ENCODE peak calls at places on chromosome 7, in nine cellular contexts. One of them, this sample, is unnamed.

GRCh38 chr7:54541941-54542618 is at the start of gene VSTM2A:
- DNase-seq in NCI-H345: peak
- DNase-seq in germinal center: no peak
- DNase-seq in activated naive CD4-positive, alpha-beta T cell: no peak
- DNase-seq in pons: no peak
- DNase-seq in NCI-H82: peak
- DNase-seq in ovary: peak
- DNase-seq in cardiac fibroblast: no peak
- DNase-seq in activated naive CD8-positive, alpha-beta T cell treated with anti-CD3 and anti-CD28 coated beads, Interleukin-2, amount 50 U/mL, for 24 hours: no peak
- DNase-seq in this sample: no peak

GRCh38 chr7:27576360-27576944 is 86.2 kb downstream of the HIBADH start:
- DNase-seq in NCI-H345: peak
- DNase-seq in germinal center: peak
- DNase-seq in activated naive CD4-positive, alpha-beta T cell: no peak
- DNase-seq in pons: peak
- DNase-seq in NCI-H82: peak
- DNase-seq in ovary: no peak
- DNase-seq in cardiac fibroblast: peak
- DNase-seq in activated naive CD8-positive, alpha-beta T cell treated with anti-CD3 and anti-CD28 coated beads, Interleukin-2, amount 50 U/mL, for 24 hours: no peak
- DNase-seq in this sample: no peak

GRCh38 chr7:135098391-135098790 is 49.5 kb upstream of the TMEM140 start:
- DNase-seq in NCI-H345: no peak
- DNase-seq in germinal center: no peak
- DNase-seq in activated naive CD4-positive, alpha-beta T cell: no peak
- DNase-seq in pons: no peak
- DNase-seq in NCI-H82: no peak
- DNase-seq in ovary: no peak
- DNase-seq in cardiac fibroblast: peak
- DNase-seq in activated naive CD8-positive, alpha-beta T cell treated with anti-CD3 and anti-CD28 coated beads, Interleukin-2, amount 50 U/mL, for 24 hours: no peak
- DNase-seq in this sample: no peak

GRCh38 chr7:107185716-107186115 is 16.9 kb downstream of the HBP1 start:
- DNase-seq in NCI-H345: no peak
- DNase-seq in germinal center: no peak
- DNase-seq in activated naive CD4-positive, alpha-beta T cell: no peak
- DNase-seq in pons: no peak
- DNase-seq in NCI-H82: no peak
- DNase-seq in ovary: no peak
- DNase-seq in cardiac fibroblast: no peak
- DNase-seq in activated naive CD8-positive, alpha-beta T cell treated with anti-CD3 and anti-CD28 coated beads, Interleukin-2, amount 50 U/mL, for 24 hours: no peak
- DNase-seq in this sample: no peak

GRCh38 chr7:95921543-95921942 is 149.2 kb downstream of the DYNC1I1 start:
- DNase-seq in NCI-H345: no peak
- DNase-seq in germinal center: no peak
- DNase-seq in activated naive CD4-positive, alpha-beta T cell: no peak
- DNase-seq in pons: no peak
- DNase-seq in NCI-H82: no peak
- DNase-seq in ovary: no peak
- DNase-seq in cardiac fibroblast: no peak
- DNase-seq in activated naive CD8-positive, alpha-beta T cell treated with anti-CD3 and anti-CD28 coated beads, Interleukin-2, amount 50 U/mL, for 24 hours: no peak
- DNase-seq in this sample: no peak

GRCh38 chr7:114708646-114709045 is 213.2 kb upstream of the MDFIC start:
- DNase-seq in NCI-H345: no peak
- DNase-seq in germinal center: no peak
- DNase-seq in activated naive CD4-positive, alpha-beta T cell: no peak
- DNase-seq in pons: no peak
- DNase-seq in NCI-H82: no peak
- DNase-seq in ovary: no peak
- DNase-seq in cardiac fibroblast: no peak
- DNase-seq in activated naive CD8-positive, alpha-beta T cell treated with anti-CD3 and anti-CD28 coated beads, Interleukin-2, amount 50 U/mL, for 24 hours: no peak
- DNase-seq in this sample: no peak

GRCh38 chr7:153939177-153939576 is 113.0 kb upstream of the DPP6 start:
- DNase-seq in NCI-H345: peak
- DNase-seq in germinal center: no peak
- DNase-seq in activated naive CD4-positive, alpha-beta T cell: no peak
- DNase-seq in pons: no peak
- DNase-seq in NCI-H82: no peak
- DNase-seq in ovary: no peak
- DNase-seq in cardiac fibroblast: no peak
- DNase-seq in activated naive CD8-positive, alpha-beta T cell treated with anti-CD3 and anti-CD28 coated beads, Interleukin-2, amount 50 U/mL, for 24 hours: no peak
- DNase-seq in this sample: no peak

GRCh38 chr7:90411510-90411909 is 8.2 kb downstream of the CLDN12 start:
- DNase-seq in NCI-H345: no peak
- DNase-seq in germinal center: no peak
- DNase-seq in activated naive CD4-positive, alpha-beta T cell: no peak
- DNase-seq in pons: no peak
- DNase-seq in NCI-H82: no peak
- DNase-seq in ovary: no peak
- DNase-seq in cardiac fibroblast: no peak
- DNase-seq in activated naive CD8-positive, alpha-beta T cell treated with anti-CD3 and anti-CD28 coated beads, Interleukin-2, amount 50 U/mL, for 24 hours: no peak
- DNase-seq in this sample: no peak

GRCh38 chr7:106166651-106167342 is 54.7 kb upstream of the SYPL1 start:
- DNase-seq in NCI-H345: peak
- DNase-seq in germinal center: peak
- DNase-seq in activated naive CD4-positive, alpha-beta T cell: no peak
- DNase-seq in pons: peak
- DNase-seq in NCI-H82: peak
- DNase-seq in ovary: no peak
- DNase-seq in cardiac fibroblast: peak
- DNase-seq in activated naive CD8-positive, alpha-beta T cell treated with anti-CD3 and anti-CD28 coated beads, Interleukin-2, amount 50 U/mL, for 24 hours: peak
- DNase-seq in this sample: peak

GRCh38 chr7:47778153-47778661 is 170.1 kb downstream of the PKD1L1 start:
- DNase-seq in NCI-H345: no peak
- DNase-seq in germinal center: no peak
- DNase-seq in activated naive CD4-positive, alpha-beta T cell: no peak
- DNase-seq in pons: no peak
- DNase-seq in NCI-H82: no peak
- DNase-seq in ovary: no peak
- DNase-seq in cardiac fibroblast: no peak
- DNase-seq in activated naive CD8-positive, alpha-beta T cell treated with anti-CD3 and anti-CD28 coated beads, Interleukin-2, amount 50 U/mL, for 24 hours: no peak
- DNase-seq in this sample: no peak

GRCh38 chr7:112550468-112551060 is 69.8 kb downstream of the LSMEM1 start:
- DNase-seq in NCI-H345: peak
- DNase-seq in germinal center: peak
- DNase-seq in activated naive CD4-positive, alpha-beta T cell: no peak
- DNase-seq in pons: peak
- DNase-seq in NCI-H82: peak
- DNase-seq in ovary: no peak
- DNase-seq in cardiac fibroblast: peak
- DNase-seq in activated naive CD8-positive, alpha-beta T cell treated with anti-CD3 and anti-CD28 coated beads, Interleukin-2, amount 50 U/mL, for 24 hours: no peak
- DNase-seq in this sample: peak

GRCh38 chr7:111855842-111856227 is 293.5 kb upstream of the IMMP2L start:
- DNase-seq in NCI-H345: no peak
- DNase-seq in germinal center: no peak
- DNase-seq in activated naive CD4-positive, alpha-beta T cell: no peak
- DNase-seq in pons: peak
- DNase-seq in NCI-H82: peak
- DNase-seq in ovary: no peak
- DNase-seq in cardiac fibroblast: peak
- DNase-seq in activated naive CD8-positive, alpha-beta T cell treated with anti-CD3 and anti-CD28 coated beads, Interleukin-2, amount 50 U/mL, for 24 hours: no peak
- DNase-seq in this sample: peak

GRCh38 chr7:34036069-34036920 is 131.0 kb downstream of the BMPER start:
- DNase-seq in NCI-H345: peak
- DNase-seq in germinal center: no peak
- DNase-seq in activated naive CD4-positive, alpha-beta T cell: no peak
- DNase-seq in pons: no peak
- DNase-seq in NCI-H82: no peak
- DNase-seq in ovary: peak
- DNase-seq in cardiac fibroblast: peak
- DNase-seq in activated naive CD8-positive, alpha-beta T cell treated with anti-CD3 and anti-CD28 coated beads, Interleukin-2, amount 50 U/mL, for 24 hours: no peak
- DNase-seq in this sample: no peak

GRCh38 chr7:97024209-97025129 is at the start of gene DLX5:
- DNase-seq in NCI-H345: peak
- DNase-seq in germinal center: no peak
- DNase-seq in activated naive CD4-positive, alpha-beta T cell: no peak
- DNase-seq in pons: no peak
- DNase-seq in NCI-H82: peak
- DNase-seq in ovary: peak
- DNase-seq in cardiac fibroblast: no peak
- DNase-seq in activated naive CD8-positive, alpha-beta T cell treated with anti-CD3 and anti-CD28 coated beads, Interleukin-2, amount 50 U/mL, for 24 hours: no peak
- DNase-seq in this sample: peak

GRCh38 chr7:105001652-105002184 is 12.3 kb upstream of the KMT2E start:
- DNase-seq in NCI-H345: no peak
- DNase-seq in germinal center: no peak
- DNase-seq in activated naive CD4-positive, alpha-beta T cell: no peak
- DNase-seq in pons: no peak
- DNase-seq in NCI-H82: no peak
- DNase-seq in ovary: no peak
- DNase-seq in cardiac fibroblast: no peak
- DNase-seq in activated naive CD8-positive, alpha-beta T cell treated with anti-CD3 and anti-CD28 coated beads, Interleukin-2, amount 50 U/mL, for 24 hours: no peak
- DNase-seq in this sample: no peak

GRCh38 chr7:1458676-1459511 is at the start of gene MICALL2:
- DNase-seq in NCI-H345: peak
- DNase-seq in germinal center: no peak
- DNase-seq in activated naive CD4-positive, alpha-beta T cell: no peak
- DNase-seq in pons: no peak
- DNase-seq in NCI-H82: no peak
- DNase-seq in ovary: peak
- DNase-seq in cardiac fibroblast: peak
- DNase-seq in activated naive CD8-positive, alpha-beta T cell treated with anti-CD3 and anti-CD28 coated beads, Interleukin-2, amount 50 U/mL, for 24 hours: peak
- DNase-seq in this sample: peak

GRCh38 chr7:44200699-44201461 is at the start of gene YKT6:
- DNase-seq in NCI-H345: peak
- DNase-seq in germinal center: peak
- DNase-seq in activated naive CD4-positive, alpha-beta T cell: peak
- DNase-seq in pons: peak
- DNase-seq in NCI-H82: peak
- DNase-seq in ovary: peak
- DNase-seq in cardiac fibroblast: peak
- DNase-seq in activated naive CD8-positive, alpha-beta T cell treated with anti-CD3 and anti-CD28 coated beads, Interleukin-2, amount 50 U/mL, for 24 hours: peak
- DNase-seq in this sample: peak

GRCh38 chr7:104482362-104483042 is 154.1 kb downstream of the LHFPL3 start:
- DNase-seq in NCI-H345: peak
- DNase-seq in germinal center: no peak
- DNase-seq in activated naive CD4-positive, alpha-beta T cell: no peak
- DNase-seq in pons: peak
- DNase-seq in NCI-H82: peak
- DNase-seq in ovary: no peak
- DNase-seq in cardiac fibroblast: no peak
- DNase-seq in activated naive CD8-positive, alpha-beta T cell treated with anti-CD3 and anti-CD28 coated beads, Interleukin-2, amount 50 U/mL, for 24 hours: no peak
- DNase-seq in this sample: no peak

GRCh38 chr7:132618956-132619305 is 42.7 kb upstream of the PLXNA4 start:
- DNase-seq in NCI-H345: no peak
- DNase-seq in germinal center: no peak
- DNase-seq in activated naive CD4-positive, alpha-beta T cell: no peak
- DNase-seq in pons: no peak
- DNase-seq in NCI-H82: no peak
- DNase-seq in ovary: no peak
- DNase-seq in cardiac fibroblast: peak
- DNase-seq in activated naive CD8-positive, alpha-beta T cell treated with anti-CD3 and anti-CD28 coated beads, Interleukin-2, amount 50 U/mL, for 24 hours: no peak
- DNase-seq in this sample: peak

GRCh38 chr7:121080913-121081326 is 92.4 kb downstream of the CPED1 start:
- DNase-seq in NCI-H345: no peak
- DNase-seq in germinal center: no peak
- DNase-seq in activated naive CD4-positive, alpha-beta T cell: no peak
- DNase-seq in pons: no peak
- DNase-seq in NCI-H82: no peak
- DNase-seq in ovary: no peak
- DNase-seq in cardiac fibroblast: no peak
- DNase-seq in activated naive CD8-positive, alpha-beta T cell treated with anti-CD3 and anti-CD28 coated beads, Interleukin-2, amount 50 U/mL, for 24 hours: no peak
- DNase-seq in this sample: no peak

GRCh38 chr7:85186521-85187241 is at the start of gene SEMA3D:
- DNase-seq in NCI-H345: peak
- DNase-seq in germinal center: peak
- DNase-seq in activated naive CD4-positive, alpha-beta T cell: no peak
- DNase-seq in pons: peak
- DNase-seq in NCI-H82: peak
- DNase-seq in ovary: peak
- DNase-seq in cardiac fibroblast: peak
- DNase-seq in activated naive CD8-positive, alpha-beta T cell treated with anti-CD3 and anti-CD28 coated beads, Interleukin-2, amount 50 U/mL, for 24 hours: peak
- DNase-seq in this sample: peak

GRCh38 chr7:20964214-20964613 is 177.5 kb upstream of the SP8 start:
- DNase-seq in NCI-H345: peak
- DNase-seq in germinal center: no peak
- DNase-seq in activated naive CD4-positive, alpha-beta T cell: no peak
- DNase-seq in pons: no peak
- DNase-seq in NCI-H82: no peak
- DNase-seq in ovary: no peak
- DNase-seq in cardiac fibroblast: no peak
- DNase-seq in activated naive CD8-positive, alpha-beta T cell treated with anti-CD3 and anti-CD28 coated beads, Interleukin-2, amount 50 U/mL, for 24 hours: no peak
- DNase-seq in this sample: no peak

GRCh38 chr7:156566812-156567549 is 73.6 kb upstream of the RNF32 start:
- DNase-seq in NCI-H345: no peak
- DNase-seq in germinal center: no peak
- DNase-seq in activated naive CD4-positive, alpha-beta T cell: no peak
- DNase-seq in pons: no peak
- DNase-seq in NCI-H82: no peak
- DNase-seq in ovary: no peak
- DNase-seq in cardiac fibroblast: no peak
- DNase-seq in activated naive CD8-positive, alpha-beta T cell treated with anti-CD3 and anti-CD28 coated beads, Interleukin-2, amount 50 U/mL, for 24 hours: no peak
- DNase-seq in this sample: no peak

GRCh38 chr7:89757910-89758309 is 396.4 kb upstream of the STEAP1 start:
- DNase-seq in NCI-H345: no peak
- DNase-seq in germinal center: no peak
- DNase-seq in activated naive CD4-positive, alpha-beta T cell: no peak
- DNase-seq in pons: peak
- DNase-seq in NCI-H82: no peak
- DNase-seq in ovary: no peak
- DNase-seq in cardiac fibroblast: no peak
- DNase-seq in activated naive CD8-positive, alpha-beta T cell treated with anti-CD3 and anti-CD28 coated beads, Interleukin-2, amount 50 U/mL, for 24 hours: no peak
- DNase-seq in this sample: no peak

GRCh38 chr7:142792593-142792992 is 21.8 kb downstream of the PRSS2 start:
- DNase-seq in NCI-H345: no peak
- DNase-seq in germinal center: no peak
- DNase-seq in activated naive CD4-positive, alpha-beta T cell: no peak
- DNase-seq in pons: no peak
- DNase-seq in NCI-H82: no peak
- DNase-seq in ovary: no peak
- DNase-seq in cardiac fibroblast: no peak
- DNase-seq in activated naive CD8-positive, alpha-beta T cell treated with anti-CD3 and anti-CD28 coated beads, Interleukin-2, amount 50 U/mL, for 24 hours: no peak
- DNase-seq in this sample: no peak

GRCh38 chr7:93053209-93053945 is 64.4 kb downstream of the SAMD9 start:
- DNase-seq in NCI-H345: no peak
- DNase-seq in germinal center: no peak
- DNase-seq in activated naive CD4-positive, alpha-beta T cell: no peak
- DNase-seq in pons: no peak
- DNase-seq in NCI-H82: no peak
- DNase-seq in ovary: no peak
- DNase-seq in cardiac fibroblast: no peak
- DNase-seq in activated naive CD8-positive, alpha-beta T cell treated with anti-CD3 and anti-CD28 coated beads, Interleukin-2, amount 50 U/mL, for 24 hours: no peak
- DNase-seq in this sample: no peak

GRCh38 chr7:151598045-151598444 is 78.3 kb upstream of the RHEB start:
- DNase-seq in NCI-H345: peak
- DNase-seq in germinal center: no peak
- DNase-seq in activated naive CD4-positive, alpha-beta T cell: no peak
- DNase-seq in pons: no peak
- DNase-seq in NCI-H82: no peak
- DNase-seq in ovary: no peak
- DNase-seq in cardiac fibroblast: peak
- DNase-seq in activated naive CD8-positive, alpha-beta T cell treated with anti-CD3 and anti-CD28 coated beads, Interleukin-2, amount 50 U/mL, for 24 hours: no peak
- DNase-seq in this sample: peak

GRCh38 chr7:104921596-104921995 is 92.4 kb upstream of the KMT2E start:
- DNase-seq in NCI-H345: no peak
- DNase-seq in germinal center: no peak
- DNase-seq in activated naive CD4-positive, alpha-beta T cell: no peak
- DNase-seq in pons: no peak
- DNase-seq in NCI-H82: no peak
- DNase-seq in ovary: no peak
- DNase-seq in cardiac fibroblast: no peak
- DNase-seq in activated naive CD8-positive, alpha-beta T cell treated with anti-CD3 and anti-CD28 coated beads, Interleukin-2, amount 50 U/mL, for 24 hours: no peak
- DNase-seq in this sample: no peak

GRCh38 chr7:133052357-133052756 is 29.5 kb downstream of the CHCHD3 start:
- DNase-seq in NCI-H345: no peak
- DNase-seq in germinal center: no peak
- DNase-seq in activated naive CD4-positive, alpha-beta T cell: no peak
- DNase-seq in pons: no peak
- DNase-seq in NCI-H82: no peak
- DNase-seq in ovary: no peak
- DNase-seq in cardiac fibroblast: no peak
- DNase-seq in activated naive CD8-positive, alpha-beta T cell treated with anti-CD3 and anti-CD28 coated beads, Interleukin-2, amount 50 U/mL, for 24 hours: no peak
- DNase-seq in this sample: no peak

GRCh38 chr7:158491094-158491493 is 96.5 kb downstream of the PTPRN2 start:
- DNase-seq in NCI-H345: no peak
- DNase-seq in germinal center: no peak
- DNase-seq in activated naive CD4-positive, alpha-beta T cell: no peak
- DNase-seq in pons: no peak
- DNase-seq in NCI-H82: no peak
- DNase-seq in ovary: no peak
- DNase-seq in cardiac fibroblast: no peak
- DNase-seq in activated naive CD8-positive, alpha-beta T cell treated with anti-CD3 and anti-CD28 coated beads, Interleukin-2, amount 50 U/mL, for 24 hours: no peak
- DNase-seq in this sample: no peak

GRCh38 chr7:94423116-94423515 is 28.4 kb downstream of the COL1A2 start:
- DNase-seq in NCI-H345: no peak
- DNase-seq in germinal center: no peak
- DNase-seq in activated naive CD4-positive, alpha-beta T cell: no peak
- DNase-seq in pons: no peak
- DNase-seq in NCI-H82: peak
- DNase-seq in ovary: no peak
- DNase-seq in cardiac fibroblast: peak
- DNase-seq in activated naive CD8-positive, alpha-beta T cell treated with anti-CD3 and anti-CD28 coated beads, Interleukin-2, amount 50 U/mL, for 24 hours: no peak
- DNase-seq in this sample: no peak

This sample was measured in hepatic stellate cell.